ENCODE peak calls at places on chromosome 18, in nine cellular contexts. Q is PC-9; T is adipocyte; D is CD8-positive, alpha-beta T cell; F is IMR-90; O is right atrium auricular region; W is pancreas; S is HAP-1; X is spleen. C is an unnamed sample. For H3K9me3 and H3K27me3, the result is how much of the 10 kb centered on the place peaks cover.

GRCh38 chr18:6401687-6402086 is 13.0 kb downstream of the L3MBTL4 start:
- DNase-seq in D (no peak), Q (no peak), S (no peak), O (no peak), W (no peak), X (no peak), F (no peak), T (no peak), C (no peak)

GRCh38 chr18:45384137-45384998 is 230.9 kb upstream of the SLC14A2 start:
- DNase-seq in W (peak), S (peak), T (peak), F (peak), Q (peak), D (no peak), O (no peak), X (no peak), C (peak)

GRCh38 chr18:80033181-80034067 is 810 bp upstream of the RBFA start:
- DNase-seq in T (no peak), W (no peak), S (no peak), X (no peak), F (peak), D (no peak), O (peak), Q (no peak), C (no peak)

GRCh38 chr18:48841381-48842258 is 109.1 kb downstream of the SMAD7 start:
- DNase-seq in F (peak), Q (peak), T (peak), D (no peak), O (peak), X (peak), S (no peak), W (no peak), C (peak)

GRCh38 chr18:5604778-5605177 is 61.0 kb upstream of the EPB41L3 start:
- DNase-seq in T (no peak), X (no peak), W (no peak), D (no peak), S (no peak), F (no peak), O (no peak), Q (no peak), C (no peak)

GRCh38 chr18:26821181-26821580 is 44.3 kb downstream of the AQP4 start:
- DNase-seq in W (no peak), T (no peak), Q (no peak), F (no peak), S (peak), D (no peak), X (no peak), O (no peak), C (peak)

GRCh38 chr18:48546411-48546810 is 7.6 kb downstream of the CTIF start:
- DNase-seq in W (no peak), F (peak), Q (no peak), T (peak), S (peak), D (no peak), X (no peak), O (no peak), C (no peak)

GRCh38 chr18:74288730-74289129 is 3.0 kb downstream of the CYB5A start:
- DNase-seq in O (no peak), S (no peak), X (no peak), F (no peak), W (no peak), Q (no peak), D (no peak), T (no peak), C (no peak)

GRCh38 chr18:76801567-76802505 is 20.5 kb upstream of the ZNF236 start:
- DNase-seq in D (no peak), O (no peak), W (peak), S (peak), X (peak), T (peak), F (peak), Q (peak), C (peak)

GRCh38 chr18:36527740-36528455 is 230.4 kb downstream of the FHOD3 start:
- DNase-seq in D (no peak), W (no peak), S (no peak), F (no peak), T (no peak), X (no peak), Q (peak), O (no peak), C (no peak)

GRCh38 chr18:57984490-57985109 is 59.4 kb upstream of the NEDD4L start:
- DNase-seq in W (no peak), Q (no peak), D (no peak), O (no peak), S (no peak), F (no peak), T (no peak), X (no peak), C (no peak)

GRCh38 chr18:25830787-25831186 is 259.6 kb downstream of the SS18 start:
- DNase-seq in W (no peak), S (no peak), X (no peak), D (no peak), F (peak), O (peak), T (peak), Q (no peak), C (peak)

GRCh38 chr18:13703899-13704298 is 22.5 kb downstream of the FAM210A start:
- DNase-seq in W (no peak), O (no peak), X (no peak), D (no peak), Q (no peak), S (no peak), T (no peak), F (peak), C (no peak)
- H3K9me3 ChIP-seq in W (under half), O (under half), X (half or more), D (under half), Q (under half), S (under half), T (under half), F (under half), C (half or more)

GRCh38 chr18:59266876-59267510 is 6.3 kb downstream of the RAX start:
- DNase-seq in X (no peak), S (no peak), W (no peak), Q (no peak), O (no peak), D (no peak), T (no peak), F (no peak), C (no peak)

GRCh38 chr18:59264651-59265245 is 8.5 kb downstream of the RAX start:
- DNase-seq in S (no peak), Q (no peak), O (no peak), F (no peak), D (no peak), T (no peak), W (no peak), X (no peak), C (no peak)

GRCh38 chr18:59266459-59266858 is 6.8 kb downstream of the RAX start:
- DNase-seq in W (no peak), F (no peak), S (no peak), O (no peak), Q (no peak), D (no peak), X (no peak), T (no peak), C (no peak)

GRCh38 chr18:59265246-59266018 is 7.8 kb downstream of the RAX start:
- DNase-seq in D (no peak), T (no peak), S (peak), X (no peak), W (no peak), F (no peak), Q (no peak), O (no peak), C (peak)

DNA sequence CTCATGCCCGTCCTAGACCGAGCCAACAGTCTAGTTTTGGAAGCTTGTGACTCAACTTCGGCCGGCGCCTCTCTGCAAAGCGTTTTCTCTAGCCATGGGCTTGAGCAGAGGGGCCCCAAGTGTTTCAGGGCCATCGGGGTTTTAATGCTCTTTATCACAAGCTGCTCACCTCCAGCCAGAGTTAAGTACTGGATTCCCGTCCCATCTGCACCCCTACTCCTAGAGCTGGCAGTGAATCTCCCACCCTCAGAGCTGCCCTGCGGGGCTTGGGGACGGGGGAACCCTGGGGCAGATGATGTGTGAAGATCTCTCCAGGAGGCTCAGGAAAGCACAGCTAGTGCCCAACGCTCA is 7.3 kb downstream of the RAX start:
- DNase-seq in X (no peak), W (no peak), T (no peak), D (no peak), O (no peak), Q (no peak), S (no peak), F (no peak), C (no peak)
- H3K27me3 ChIP-seq in X (half or more), W (under half), T (half or more), D (under half), O (half or more), Q (under half), S (half or more), F (half or more), C (half or more)

GRCh38 chr18:55859116-55859515 is 271.1 kb upstream of the TCF4 start:
- DNase-seq in S (no peak), T (no peak), Q (no peak), D (no peak), W (no peak), X (no peak), O (no peak), F (no peak), C (no peak)

GRCh38 chr18:55861266-55861665 is 273.3 kb upstream of the TCF4 start:
- DNase-seq in T (peak), F (peak), Q (no peak), W (no peak), O (no peak), X (no peak), S (peak), D (no peak), C (peak)

GRCh38 chr18:55862693-55863485 is 274.9 kb upstream of the TCF4 start:
- DNase-seq in O (no peak), F (no peak), T (no peak), Q (no peak), W (no peak), S (no peak), D (no peak), X (no peak), C (no peak)

GRCh38 chr18:55868909-55869308 is 280.9 kb upstream of the TCF4 start:
- DNase-seq in T (peak), F (peak), S (no peak), D (no peak), W (no peak), O (no peak), Q (no peak), X (no peak), C (peak)

GRCh38 chr18:55863876-55864275 is 275.9 kb upstream of the TCF4 start:
- DNase-seq in X (no peak), W (no peak), T (no peak), O (no peak), S (peak), F (peak), Q (no peak), D (no peak), C (no peak)
- H3K4me3 ChIP-seq in X (no peak), W (no peak), T (peak), O (no peak), S (no peak), F (no peak), Q (no peak), D (no peak), C (no peak)

GRCh38 chr18:46866524-46866923 is 50.8 kb downstream of the PIAS2 start:
- DNase-seq in X (no peak), T (no peak), O (no peak), F (no peak), D (no peak), Q (no peak), S (no peak), W (no peak), C (no peak)

GRCh38 chr18:46867471-46868170 is 49.7 kb downstream of the PIAS2 start:
- DNase-seq in T (peak), O (no peak), D (no peak), S (peak), F (no peak), X (no peak), W (no peak), Q (no peak), C (no peak)

DNA sequence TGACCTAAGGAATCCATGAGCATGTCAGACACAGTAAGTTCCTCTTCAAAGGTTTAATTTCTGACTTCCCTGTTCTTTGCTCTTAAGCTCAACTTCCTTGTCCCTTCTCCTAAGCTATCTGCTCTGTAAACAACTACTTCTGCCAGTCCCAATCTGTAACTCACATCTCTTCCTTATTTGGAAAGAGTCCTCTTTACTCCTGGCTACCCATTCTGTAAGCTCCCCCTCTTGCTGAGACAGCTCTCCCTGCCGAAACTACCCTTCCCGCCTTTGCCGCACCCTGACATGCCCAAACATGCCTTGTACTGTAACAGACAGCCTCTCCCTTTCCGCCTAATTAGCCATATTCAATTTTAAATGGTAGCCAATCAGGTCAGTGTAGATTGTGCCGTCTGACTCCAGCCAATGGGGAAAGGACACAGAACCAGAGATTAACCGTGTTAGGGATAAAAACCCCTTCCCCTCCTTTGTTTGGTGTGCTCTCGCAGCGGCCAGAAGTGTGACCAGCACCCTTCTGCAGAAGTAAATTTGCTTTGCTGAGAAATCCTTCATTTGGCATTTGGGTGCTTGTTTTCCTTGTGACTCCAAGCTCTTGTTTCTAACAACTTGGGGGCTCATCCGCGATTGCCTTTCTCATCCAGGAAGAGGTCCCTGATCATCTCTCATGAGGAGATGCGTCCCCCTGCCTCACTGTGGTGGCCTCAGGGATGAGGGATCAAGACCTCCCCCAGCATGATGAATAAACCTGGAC is 49.0 kb downstream of the PIAS2 start:
- DNase-seq in W (no peak), O (no peak), X (no peak), Q (no peak), F (no peak), S (peak), T (no peak), D (no peak), C (no peak)
- H3K9me3 ChIP-seq in W (under half), O (under half), X (under half), Q (under half), F (under half), S (under half), T (under half), D (under half), C (under half)

GRCh38 chr18:55137602-55138001 is 178.3 kb upstream of the CCDC68 start:
- DNase-seq in X (no peak), W (no peak), Q (no peak), S (no peak), F (no peak), T (no peak), O (no peak), D (no peak), C (no peak)

GRCh38 chr18:55136864-55137263 is 177.6 kb upstream of the CCDC68 start:
- DNase-seq in D (no peak), F (peak), T (peak), S (no peak), Q (no peak), W (no peak), X (no peak), O (no peak), C (no peak)

GRCh38 chr18:55141318-55141717 is 182.1 kb upstream of the CCDC68 start:
- DNase-seq in S (no peak), F (peak), T (no peak), W (no peak), O (no peak), X (no peak), Q (no peak), D (no peak), C (peak)

GRCh38 chr18:55138401-55138800 is 179.1 kb upstream of the CCDC68 start:
- DNase-seq in O (no peak), D (no peak), Q (no peak), W (no peak), X (no peak), F (no peak), T (no peak), S (no peak), C (no peak)

GRCh38 chr18:55139307-55139706 is 180.0 kb upstream of the CCDC68 start:
- DNase-seq in Q (no peak), S (no peak), F (no peak), O (no peak), W (no peak), T (no peak), X (no peak), D (no peak), C (no peak)
- H3K27me3 ChIP-seq in Q (under half), S (under half), F (under half), O (under half), W (under half), T (under half), X (under half), D (under half), C (under half)

GRCh38 chr18:2571200-2572143 is at the start of the genes METTL4 and NDC80:
- DNase-seq in S (peak), F (peak), T (peak), X (peak), O (peak), W (peak), Q (peak), D (peak), C (peak)

GRCh38 chr18:2573408-2573807 is 2.1 kb downstream of the NDC80 start:
- DNase-seq in Q (no peak), W (no peak), X (no peak), F (no peak), O (no peak), S (no peak), D (no peak), T (no peak), C (no peak)

GRCh38 chr18:2572144-2572682 is 856 bp downstream of the NDC80 start:
- DNase-seq in W (no peak), Q (no peak), D (no peak), O (no peak), F (no peak), T (peak), X (no peak), S (no peak), C (no peak)

GRCh38 chr18:2570772-2571199 is 519 bp downstream of the METTL4 start:
- DNase-seq in Q (peak), T (peak), F (peak), D (no peak), O (peak), X (peak), W (peak), S (peak), C (peak)

GRCh38 chr18:2572892-2573291 is 1.5 kb downstream of the NDC80 start:
- DNase-seq in S (no peak), F (no peak), O (no peak), D (no peak), T (peak), X (no peak), Q (no peak), W (no peak), C (no peak)
- H3K4me3 ChIP-seq in S (peak), F (peak), O (no peak), D (no peak), T (peak), X (no peak), Q (peak), W (no peak), C (peak)